ENCODE peak calls at places on chromosomes 13 and 19, in four cellular contexts. U is neuronal stem cell, G is IMR-90, O is H9. Q is an unnamed sample.

GRCh38 chr19:56900573-56901097 is 60.1 kb upstream of the PEG3 start:
- DNase-seq in U (no peak), G (no peak), O (no peak), Q (no peak)

GRCh38 chr19:40598918-40599307 is 2.3 kb upstream of the LTBP4 start:
- DNase-seq in U (no peak), G (no peak), O (no peak), Q (no peak)

GRCh38 chr13:22114630-22115311 is 443.9 kb downstream of the FGF9 start:
- DNase-seq in U (no peak), G (peak), O (no peak), Q (no peak)

GRCh38 chr13:43239441-43239840 is 216.1 kb downstream of the DNAJC15 start:
- DNase-seq in U (no peak), G (no peak), O (no peak), Q (no peak)

GRCh38 chr19:52398091-52398461 is 427 bp downstream of the ZNF528 start:
- DNase-seq in U (no peak), G (peak), O (no peak), Q (no peak)

GRCh38 chr13:28820099-28821051 is at the start of gene MTUS2:
- DNase-seq in U (peak), G (no peak), O (peak), Q (peak)

GRCh38 chr19:46926201-46927071 is 65.6 kb downstream of the ARHGAP35 start:
- DNase-seq in U (no peak), G (no peak), O (no peak), Q (no peak)

GRCh38 chr19:35125270-35125717 is 9.6 kb downstream of the LGI4 start:
- DNase-seq in U (no peak), G (no peak), O (no peak), Q (no peak)

GRCh38 chr13:45249662-45250061 is 48.8 kb upstream of the KCTD4 start:
- DNase-seq in U (no peak), G (no peak), O (no peak), Q (peak)

GRCh38 chr13:28161370-28161769 is 23.0 kb downstream of the PAN3 start:
- DNase-seq in U (no peak), G (peak), O (peak), Q (peak)

GRCh38 chr19:41945135-41945766 is 13.9 kb downstream of the RABAC1 start:
- DNase-seq in U (no peak), G (no peak), O (no peak), Q (no peak)

GRCh38 chr13:64505511-64505910 is 2724.6 kb downstream of the PCDH9 start:
- DNase-seq in U (no peak), G (peak), O (no peak), Q (no peak)

DNA sequence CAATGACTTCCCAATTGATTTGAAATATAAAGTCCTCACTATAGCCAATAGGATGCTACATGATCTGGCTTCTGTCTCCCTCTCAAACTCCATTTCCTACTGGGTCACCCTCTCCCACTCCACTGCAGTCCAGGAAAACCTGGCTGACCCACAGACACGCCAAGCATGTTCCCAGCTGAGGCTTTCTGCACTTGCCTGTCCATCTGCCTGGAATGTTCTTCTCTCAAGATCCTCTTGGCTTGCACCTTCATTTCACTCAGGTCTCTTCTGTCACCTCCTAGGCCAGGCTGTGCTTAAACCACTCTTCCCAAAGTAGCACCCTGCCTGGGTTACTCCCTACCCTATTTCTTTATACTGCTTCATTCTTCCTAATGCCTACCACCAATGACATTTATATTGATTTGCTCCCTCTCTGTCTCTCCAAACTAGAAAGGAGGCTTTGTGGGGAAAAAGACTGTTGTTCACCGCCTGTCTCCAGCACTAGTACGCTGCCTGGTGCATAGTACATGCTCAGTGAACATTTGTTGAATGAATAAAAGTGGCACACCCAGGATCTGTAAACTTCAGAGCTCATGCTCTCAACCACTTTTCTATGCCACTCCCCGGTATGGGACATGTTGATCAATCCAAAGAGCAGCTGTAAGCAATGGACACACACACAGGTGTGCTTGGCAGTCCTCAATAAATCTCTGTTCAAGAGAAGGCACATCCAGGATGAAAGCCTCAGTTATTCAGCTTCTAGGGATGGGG is 261.3 kb downstream of the FOXO1 start:
- DNase-seq in U (no peak), G (no peak), O (no peak), Q (no peak)
- H4K8ac ChIP-seq in U (no peak), G (no peak), O (no peak), Q (no peak)

DNA sequence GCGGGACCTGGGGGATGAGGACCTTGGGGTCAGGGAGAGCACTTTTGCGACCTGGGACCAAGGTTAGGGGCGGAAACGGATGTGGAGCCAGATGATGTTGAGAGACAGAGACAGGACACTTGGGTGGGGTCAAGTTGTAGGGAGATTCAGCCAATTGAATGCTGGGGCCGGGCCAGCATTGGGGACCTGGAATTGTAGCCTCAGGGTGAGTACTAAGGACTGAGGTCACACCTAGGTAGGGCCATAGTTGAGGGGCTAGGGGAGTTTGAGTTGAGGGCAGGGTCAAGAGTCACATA is 1.2 kb downstream of the ALKBH7 start:
- DNase-seq in U (no peak), G (no peak), O (no peak), Q (no peak)
- H2AK5ac ChIP-seq in U (peak), G (peak), O (no peak), Q (no peak)

DNA sequence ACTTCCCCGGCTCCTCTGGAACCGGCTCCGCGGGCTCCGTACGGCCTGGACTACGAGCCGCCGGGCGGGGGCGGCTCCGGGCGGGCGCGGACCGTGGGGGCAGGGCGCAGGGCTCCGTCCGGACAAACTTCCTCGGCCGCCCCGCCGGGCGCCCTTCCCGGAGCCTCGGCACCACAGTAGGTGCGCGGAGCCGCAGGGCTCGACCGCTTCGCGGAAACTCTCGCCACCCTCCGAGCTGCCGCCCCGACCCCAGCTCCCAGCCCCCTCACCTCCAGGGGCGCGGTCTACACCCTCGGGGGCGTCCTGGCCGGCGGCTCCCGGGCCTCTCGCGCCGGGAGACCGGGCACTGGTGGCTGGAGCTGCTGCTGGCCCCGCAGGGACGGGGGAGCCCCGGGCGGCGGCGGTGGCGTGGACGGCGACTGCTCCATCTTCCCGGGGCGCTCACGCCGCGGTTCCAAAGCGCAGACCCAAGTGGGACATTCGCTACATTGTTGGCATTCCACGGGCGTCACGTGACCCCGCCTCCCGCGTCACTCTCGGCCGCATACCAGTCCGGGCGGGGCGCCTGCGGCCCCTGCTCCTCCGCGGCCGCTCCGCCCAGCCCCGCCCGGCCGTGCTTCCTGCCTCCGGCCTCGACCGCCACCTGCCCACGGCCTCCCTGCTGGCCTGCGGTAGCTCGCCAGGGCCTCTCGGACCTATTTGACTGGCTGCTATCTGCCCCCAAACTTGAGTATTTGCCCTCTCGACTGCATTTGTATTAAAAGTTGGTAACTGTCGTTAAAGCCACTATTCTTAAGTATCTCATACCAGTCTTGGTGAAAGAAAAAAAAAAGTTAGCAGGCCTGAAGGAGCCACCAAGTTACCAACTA is at the start of gene LATS2:
- DNase-seq in U (peak), G (peak), O (peak), Q (peak)
- H4K8ac ChIP-seq in U (no peak), G (peak), O (no peak), Q (peak)

GRCh38 chr19:2494447-2495129 is 18.7 kb downstream of the GADD45B start:
- DNase-seq in U (no peak), G (peak), O (no peak), Q (peak)
- H2AK5ac ChIP-seq in U (peak), G (peak), O (no peak), Q (no peak)

DNA sequence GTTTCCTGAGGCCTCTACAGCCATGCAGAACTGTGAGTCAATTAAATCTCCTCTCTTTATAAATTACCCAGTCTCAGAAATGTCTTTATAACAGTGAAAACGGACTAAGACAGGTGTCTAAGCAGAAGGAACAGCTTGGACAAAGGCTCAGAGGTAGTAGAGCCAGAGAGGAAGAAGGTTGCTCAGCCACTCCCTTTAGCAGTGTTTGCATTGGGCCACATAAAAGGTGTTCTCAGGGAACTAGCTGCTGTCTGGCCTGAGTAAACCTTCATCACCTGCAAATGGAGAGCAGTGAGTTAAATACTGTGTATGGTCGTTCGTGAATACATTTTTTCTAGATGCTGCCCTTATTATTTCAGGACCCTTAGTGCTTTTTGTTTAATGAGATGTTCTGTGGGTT is 383.4 kb downstream of the EFNB2 start:
- DNase-seq in U (no peak), G (no peak), O (no peak), Q (no peak)
- H4K8ac ChIP-seq in U (no peak), G (peak), O (no peak), Q (no peak)

GRCh38 chr19:17111766-17112165 is 36.2 kb downstream of the MYO9B start:
- DNase-seq in U (no peak), G (no peak), O (no peak), Q (no peak)

GRCh38 chr19:17109962-17110598 is 34.5 kb downstream of the MYO9B start:
- DNase-seq in U (no peak), G (no peak), O (no peak), Q (no peak)

GRCh38 chr19:17109300-17109699 is 33.7 kb downstream of the MYO9B start:
- DNase-seq in U (no peak), G (no peak), O (no peak), Q (no peak)

GRCh38 chr19:17112271-17112670 is 36.7 kb downstream of the MYO9B start:
- DNase-seq in U (no peak), G (no peak), O (no peak), Q (no peak)

DNA sequence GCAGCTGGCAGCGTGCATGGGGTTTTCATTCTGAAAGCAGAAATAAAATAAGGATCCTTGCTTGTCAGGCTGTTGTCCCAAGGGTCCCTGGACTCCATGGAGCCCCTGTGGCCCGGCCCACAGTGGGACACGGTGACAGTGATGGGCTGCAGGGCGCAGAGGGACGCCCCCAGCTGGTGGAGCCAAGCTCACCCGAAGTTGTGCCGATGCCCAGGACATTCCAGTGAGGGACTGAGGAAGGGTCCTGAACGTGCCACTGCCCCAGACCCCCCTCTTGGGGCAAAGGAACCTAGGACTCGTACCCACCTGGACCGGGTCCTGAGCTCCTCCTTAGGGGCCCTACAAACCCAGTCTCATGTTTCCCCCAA is 35.0 kb downstream of the MYO9B start:
- DNase-seq in U (no peak), G (no peak), O (no peak), Q (no peak)
- H2AK5ac ChIP-seq in U (no peak), G (peak), O (no peak), Q (no peak)

GRCh38 chr13:50227356-50227755 is 212.1 kb downstream of the KCNRG start:
- DNase-seq in U (no peak), G (no peak), O (no peak), Q (no peak)
- H4K8ac ChIP-seq in U (no peak), G (no peak), O (no peak), Q (no peak)

Q was measured in mesendoderm.